ENCODE peak calls at places on chromosomes 2 and 18, in four cellular contexts. L, P, O and Y are unnamed samples.

GRCh38 chr2:117917223-117917917 is 96.5 kb downstream of the CCDC93 start:
- DNase-seq in L (no peak), O (no peak), P (no peak), Y (no peak)

GRCh38 chr2:9158786-9159779 is 47.5 kb upstream of the ASAP2 start:
- DNase-seq in O (no peak), L (no peak), P (no peak), Y (no peak)

GRCh38 chr2:54808642-54809041 is 85.2 kb downstream of the EML6 start:
- DNase-seq in O (no peak), P (no peak), L (no peak), Y (no peak)

GRCh38 chr18:35153609-35154273 is 87.1 kb upstream of the ZNF397 start:
- DNase-seq in L (no peak), P (no peak), O (peak; percentile 53), Y (peak; percentile 45)

GRCh38 chr18:42030586-42031182 is 75.7 kb downstream of the PIK3C3 start:
- DNase-seq in L (no peak), O (no peak), P (no peak), Y (peak; percentile 23)

GRCh38 chr2:190477563-190478454 is 56.7 kb downstream of the NEMP2 start:
- DNase-seq in P (no peak), O (no peak), L (no peak), Y (no peak)

GRCh38 chr18:58176915-58177717 is 133.1 kb downstream of the NEDD4L start:
- DNase-seq in L (no peak), O (no peak), P (no peak), Y (no peak)

GRCh38 chr2:115573756-115574155 is 1131.3 kb downstream of the DPP10 start:
- DNase-seq in L (no peak), P (no peak), O (no peak), Y (no peak)

GRCh38 chr2:227016894-227017293 is 147.1 kb downstream of the COL4A4 start:
- DNase-seq in P (no peak), O (no peak), L (no peak), Y (no peak)

GRCh38 chr2:96157649-96158553 is 12.7 kb upstream of the DUSP2 start:
- DNase-seq in L (peak; percentile 60), P (peak; percentile 99), O (no peak), Y (no peak)

GRCh38 chr2:4354678-4355077 is 651.3 kb downstream of the DCDC2C start:
- DNase-seq in P (peak; percentile 25), O (no peak), L (no peak), Y (peak; percentile 19)

GRCh38 chr2:42999391-42999811 is 207.0 kb upstream of the HAAO start:
- DNase-seq in L (no peak), O (no peak), P (no peak), Y (no peak)

GRCh38 chr2:32805104-32806095 is 141.4 kb upstream of the LTBP1 start:
- DNase-seq in L (no peak), P (no peak), O (no peak), Y (no peak)

GRCh38 chr2:172429351-172429968 is 2.1 kb downstream of the ITGA6 start:
- DNase-seq in L (no peak), O (no peak), P (no peak), Y (no peak)

GRCh38 chr2:181123798-181124217 is 143.4 kb downstream of the UBE2E3 start:
- DNase-seq in O (peak; percentile 43), L (no peak), P (peak; percentile 78), Y (peak; percentile 76)

GRCh38 chr2:80238692-80239469 is 65.7 kb downstream of the LRRTM1 start:
- DNase-seq in P (peak; percentile 37), L (no peak), O (peak; percentile 8), Y (peak; percentile 10)

GRCh38 chr2:39403311-39403710 is 33.8 kb downstream of the MAP4K3 start:
- DNase-seq in L (no peak), P (peak; percentile 11), O (peak; percentile 42), Y (no peak)

GRCh38 chr2:10864888-10865551 is 46.7 kb upstream of the KCNF1 start:
- DNase-seq in P (peak; percentile 43), L (no peak), O (no peak), Y (no peak)

GRCh38 chr2:118539290-118539689 is 308.2 kb downstream of the EN1 start:
- DNase-seq in P (peak; percentile 12), O (no peak), L (no peak), Y (no peak)

GRCh38 chr2:205273627-205274026 is 408.7 kb upstream of the NRP2 start:
- DNase-seq in O (no peak), P (no peak), L (no peak), Y (no peak)

GRCh38 chr2:58107803-58108710 is 61.5 kb downstream of the VRK2 start:
- DNase-seq in O (no peak), P (no peak), L (no peak), Y (no peak)

GRCh38 chr2:188787002-188787660 is 187.0 kb upstream of the COL3A1 start:
- DNase-seq in L (no peak), P (no peak), O (no peak), Y (no peak)

GRCh38 chr2:23791030-23791429 is 135.9 kb downstream of the ATAD2B start:
- DNase-seq in P (no peak), O (no peak), L (no peak), Y (no peak)

GRCh38 chr2:239141021-239141760 is 259.6 kb downstream of the HDAC4 start:
- DNase-seq in O (no peak), P (no peak), L (no peak), Y (no peak)

GRCh38 chr2:231781798-231782726 is 980 bp upstream of the PDE6D start:
- DNase-seq in O (peak; percentile 5), P (peak; percentile 40), L (no peak), Y (peak; percentile 40)

GRCh38 chr18:35413163-35413511 is 36.0 kb upstream of the ZNF396 start:
- DNase-seq in P (no peak), L (no peak), O (no peak), Y (no peak)

GRCh38 chr2:37802899-37803379 is 122.1 kb upstream of the RMDN2 start:
- DNase-seq in P (no peak), O (no peak), L (no peak), Y (no peak)

GRCh38 chr2:205883026-205883425 is 200.7 kb downstream of the NRP2 start:
- DNase-seq in P (no peak), L (no peak), O (no peak), Y (no peak)

GRCh38 chr18:38563396-38563980 is 997.9 kb upstream of the CELF4 start:
- DNase-seq in P (peak; percentile 5), L (no peak), O (no peak), Y (no peak)

GRCh38 chr2:88517759-88518201 is 65.3 kb upstream of the FOXI3 start:
- DNase-seq in O (no peak), L (no peak), P (no peak), Y (no peak)

GRCh38 chr2:73593676-73594075 is 48.5 kb downstream of the NAT8 start:
- DNase-seq in L (no peak), P (no peak), O (no peak), Y (no peak)

GRCh38 chr18:55165399-55166125 is 206.3 kb upstream of the CCDC68 start:
- DNase-seq in L (no peak), P (no peak), O (no peak), Y (no peak)

GRCh38 chr2:235230809-235231601 is 262.8 kb upstream of the AGAP1 start:
- DNase-seq in P (no peak), O (no peak), L (no peak), Y (no peak)

GRCh38 chr2:144508162-144508765 is 11.7 kb downstream of the ZEB2 start:
- DNase-seq in O (no peak), L (no peak), P (no peak), Y (no peak)

GRCh38 chr2:42324244-42324643 is 36.8 kb downstream of the COX7A2L start:
- DNase-seq in P (no peak), O (no peak), L (no peak), Y (no peak)

GRCh38 chr2:61471905-61472805 is 1.3 kb upstream of the USP34 start:
- DNase-seq in L (no peak), P (peak; percentile 34), O (no peak), Y (peak; percentile 41)

GRCh38 chr2:33531345-33532059 is 55.1 kb downstream of the RASGRP3 start:
- DNase-seq in L (no peak), O (no peak), P (no peak), Y (no peak)

GRCh38 chr2:240586919-240587800 is 626 bp downstream of the CAPN10 start:
- DNase-seq in O (no peak), L (peak; percentile 52), P (peak; percentile 76), Y (peak; percentile 77)